ENCODE peak calls at places on chromosomes 13 and 19, in eight cellular contexts. Z is breast epithelium, Y is upper lobe of left lung, K is GM12891, A is GM12892, S is esophagus muscularis mucosa, B is K562, F is HL-60. D is an unnamed sample.

GRCh38 chr19:28859811-28860210 is 353.1 kb downstream of the UQCRFS1 start:
- DNase-seq in Z (no peak), Y (no peak), K (no peak), A (no peak), S (no peak), B (no peak), F (no peak), D (no peak)

GRCh38 chr19:17703823-17704463 is 15.3 kb upstream of the MAP1S start:
- DNase-seq in Z (no peak), Y (peak), K (no peak), A (no peak), S (no peak), B (peak), F (peak), D (no peak)

GRCh38 chr13:30466841-30467252 is 1.1 kb upstream of the HMGB1 start:
- DNase-seq in Z (no peak), Y (no peak), K (no peak), A (no peak), S (no peak), B (peak), F (peak), D (no peak)

GRCh38 chr19:35419046-35419445 is 29.0 kb upstream of the FFAR2 start:
- DNase-seq in Z (no peak), Y (no peak), K (no peak), A (no peak), S (no peak), B (no peak), F (no peak), D (no peak)

GRCh38 chr19:519449-519865 is 12.1 kb upstream of the CDC34 start:
- DNase-seq in Z (no peak), Y (no peak), K (no peak), A (no peak), S (no peak), B (no peak), F (no peak), D (no peak)

GRCh38 chr13:106095919-106096318 is 439.5 kb downstream of the EFNB2 start:
- DNase-seq in Z (no peak), Y (no peak), K (no peak), A (no peak), S (no peak), B (no peak), F (no peak), D (no peak)

GRCh38 chr13:70178346-70178745 is 70.1 kb upstream of the KLHL1 start:
- DNase-seq in Z (no peak), Y (no peak), K (no peak), A (no peak), S (no peak), B (no peak), F (no peak), D (no peak)

GRCh38 chr19:46376241-46377153 is 29.6 kb downstream of the PPP5C start:
- DNase-seq in Z (no peak), Y (no peak), K (no peak), A (no peak), S (no peak), B (no peak), F (no peak), D (peak)

GRCh38 chr13:109627649-109628048 is 158.7 kb downstream of the IRS2 start:
- DNase-seq in Z (no peak), Y (no peak), K (no peak), A (no peak), S (no peak), B (no peak), F (no peak), D (no peak)

GRCh38 chr13:25654332-25654731 is 282.6 kb downstream of the ATP8A2 start:
- DNase-seq in Z (no peak), Y (no peak), K (no peak), A (no peak), S (no peak), B (no peak), F (no peak), D (no peak)

GRCh38 chr13:31749929-31750328 is 10.6 kb downstream of the RXFP2 start:
- DNase-seq in Z (no peak), Y (no peak), K (no peak), A (no peak), S (no peak), B (no peak), F (no peak), D (no peak)

GRCh38 chr13:30978981-30979956 is 46.8 kb downstream of the TEX26 start:
- DNase-seq in Z (no peak), Y (peak), K (no peak), A (no peak), S (peak), B (peak), F (peak), D (no peak)

GRCh38 chr13:111184685-111185401 is 69.7 kb downstream of the ARHGEF7 start:
- DNase-seq in Z (no peak), Y (no peak), K (peak), A (peak), S (no peak), B (no peak), F (no peak), D (no peak)

GRCh38 chr13:50783940-50784339 is 59.6 kb downstream of the DLEU7 start:
- DNase-seq in Z (no peak), Y (no peak), K (no peak), A (no peak), S (no peak), B (no peak), F (no peak), D (no peak)

GRCh38 chr19:2461751-2462634 is 5.2 kb upstream of the LMNB2 start:
- DNase-seq in Z (no peak), Y (peak), K (peak), A (peak), S (no peak), B (peak), F (no peak), D (no peak)

GRCh38 chr19:45508931-45509691 is 1.8 kb downstream of the VASP start:
- DNase-seq in Z (peak), Y (peak), K (peak), A (peak), S (peak), B (peak), F (peak), D (no peak)

GRCh38 chr19:11453468-11454341 is 18.3 kb downstream of the PRKCSH start:
- DNase-seq in Z (no peak), Y (no peak), K (no peak), A (peak), S (no peak), B (peak), F (no peak), D (no peak)

GRCh38 chr13:95124959-95125358 is 176.3 kb downstream of the ABCC4 start:
- DNase-seq in Z (no peak), Y (no peak), K (no peak), A (no peak), S (no peak), B (no peak), F (no peak), D (no peak)

GRCh38 chr19:1248454-1249297 is at the start of gene MIDN:
- DNase-seq in Z (peak), Y (peak), K (no peak), A (peak), S (peak), B (peak), F (peak), D (peak)

GRCh38 chr19:10768936-10769335 is 51.1 kb downstream of the DNM2 start:
- DNase-seq in Z (no peak), Y (no peak), K (no peak), A (no peak), S (no peak), B (no peak), F (no peak), D (no peak)

GRCh38 chr13:111042661-111043226 is 72.4 kb upstream of the ARHGEF7 start:
- DNase-seq in Z (no peak), Y (no peak), K (no peak), A (no peak), S (peak), B (no peak), F (no peak), D (no peak)

GRCh38 chr13:91157273-91158014 is 190.0 kb upstream of the MIR17HG start:
- DNase-seq in Z (no peak), Y (no peak), K (no peak), A (no peak), S (no peak), B (no peak), F (no peak), D (no peak)
- TF ChIP-seq POLR2AphosphoS5 in Z (no peak), Y (no peak), K (no peak), A (no peak), S (no peak), B (no peak), F (no peak), D (no peak)

GRCh38 chr13:34308725-34309124 is 490.8 kb downstream of the RFC3 start:
- DNase-seq in Z (no peak), Y (no peak), K (no peak), A (no peak), S (no peak), B (no peak), F (no peak), D (no peak)

DNA sequence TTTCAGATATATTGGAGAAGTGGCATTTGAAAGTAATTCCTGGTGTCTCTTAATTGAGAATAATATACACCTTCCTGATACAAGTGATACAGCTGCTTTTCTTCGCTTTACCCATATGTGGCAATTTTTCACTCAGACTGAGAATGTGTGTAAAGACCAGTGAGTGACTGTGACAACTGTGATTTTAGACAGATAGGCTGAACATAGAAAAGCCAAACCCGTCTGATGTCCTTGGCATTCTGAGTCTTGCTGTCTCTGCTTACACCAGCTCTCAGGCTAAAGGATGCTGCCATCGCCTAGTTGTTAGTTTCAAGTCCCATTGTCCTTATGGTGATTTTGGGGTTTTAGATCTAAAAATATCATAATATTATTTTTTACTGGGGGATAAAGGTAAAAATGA is 492.6 kb downstream of the RFC3 start:
- DNase-seq in Z (no peak), Y (no peak), K (no peak), A (no peak), S (no peak), B (no peak), F (no peak), D (no peak)
- TF ChIP-seq POLR2AphosphoS5 in Z (no peak), Y (no peak), K (no peak), A (no peak), S (no peak), B (no peak), F (no peak), D (no peak)

GRCh38 chr13:26853272-26853818 is 92.8 kb upstream of the GPR12 start:
- DNase-seq in Z (no peak), Y (no peak), K (no peak), A (no peak), S (no peak), B (no peak), F (no peak), D (no peak)
- TF ChIP-seq POLR2AphosphoS5 in Z (no peak), Y (no peak), K (no peak), A (no peak), S (no peak), B (no peak), F (no peak), D (no peak)

DNA sequence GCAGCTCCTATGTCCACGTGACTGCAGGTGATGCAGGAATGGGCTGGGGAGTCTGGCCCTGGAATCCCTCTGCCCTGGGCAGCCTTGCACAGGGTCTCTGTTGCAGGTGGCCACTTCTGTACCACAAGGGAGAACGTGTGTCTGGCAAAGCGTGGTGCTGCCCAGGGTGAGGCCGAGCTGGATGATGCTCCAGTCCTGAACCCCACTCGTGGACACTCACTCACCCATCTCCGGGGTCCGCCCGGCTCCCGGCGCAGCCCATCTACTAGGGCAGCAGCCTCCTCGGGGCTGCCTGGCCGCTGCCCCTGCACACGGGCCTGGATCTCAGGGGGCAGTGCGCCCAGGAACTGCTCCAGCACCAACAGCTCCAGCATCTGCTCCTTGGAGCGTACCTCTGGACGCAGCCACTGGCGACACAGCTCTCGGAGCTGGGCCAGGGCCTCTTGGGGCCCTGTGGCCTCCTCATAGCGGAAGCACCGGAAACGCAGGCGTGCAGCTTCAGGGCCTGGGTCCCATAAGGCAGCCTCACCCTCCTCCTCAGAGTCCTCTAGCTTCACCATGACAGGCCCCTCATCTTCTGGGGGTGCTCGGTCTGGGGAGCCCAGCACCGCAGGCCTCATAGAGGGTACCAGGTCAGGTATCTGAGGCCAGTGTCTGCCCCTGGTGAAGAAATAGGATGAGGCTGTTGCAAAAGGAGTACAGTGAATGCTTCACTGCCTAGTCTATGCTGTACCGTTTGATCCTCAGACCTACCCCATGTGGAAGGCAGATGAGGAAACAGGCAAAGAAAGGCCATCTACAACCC is 2.2 kb downstream of the MZF1 start:
- DNase-seq in Z (peak), Y (peak), K (no peak), A (no peak), S (no peak), B (no peak), F (peak), D (peak)
- TF ChIP-seq POLR2AphosphoS5 in Z (no peak), Y (no peak), K (no peak), A (no peak), S (no peak), B (no peak), F (no peak), D (no peak)

GRCh38 chr19:13154241-13154778 is 4.1 kb downstream of the IER2 start:
- DNase-seq in Z (peak), Y (peak), K (no peak), A (no peak), S (peak), B (peak), F (peak), D (peak)
- TF ChIP-seq POLR2AphosphoS5 in Z (peak), Y (peak), K (no peak), A (no peak), S (peak), B (peak), F (peak), D (peak)

GRCh38 chr19:16368385-16369305 is 44.0 kb downstream of the KLF2 start:
- DNase-seq in Z (no peak), Y (no peak), K (no peak), A (no peak), S (no peak), B (no peak), F (no peak), D (no peak)
- TF ChIP-seq POLR2AphosphoS5 in Z (no peak), Y (no peak), K (no peak), A (no peak), S (no peak), B (no peak), F (no peak), D (no peak)

D was measured in suprapubic skin.